ENCODE peak calls at places on chromosomes 6 and 20, in ten cellular contexts. One of them, this sample, is unnamed. For H3K36me3, the result is how much of the 10 kb centered on the place peaks cover.

GRCh38 chr20:38141889-38142494 is 23.1 kb downstream of the TGM2 start:
- DNase-seq in stomach: no peak
- DNase-seq in uterus: no peak
- DNase-seq in tibial nerve: no peak
- DNase-seq in adrenal gland: no peak
- DNase-seq in suprapubic skin: no peak
- DNase-seq in IMR-90: no peak
- DNase-seq in ovary: no peak
- DNase-seq in body of pancreas: no peak
- DNase-seq in Peyer's patch: no peak
- DNase-seq in this sample: no peak

GRCh38 chr20:9409981-9410380 is 104.4 kb upstream of the LAMP5 start:
- DNase-seq in stomach: no peak
- DNase-seq in uterus: no peak
- DNase-seq in tibial nerve: no peak
- DNase-seq in adrenal gland: no peak
- DNase-seq in suprapubic skin: no peak
- DNase-seq in IMR-90: peak
- DNase-seq in ovary: no peak
- DNase-seq in body of pancreas: no peak
- DNase-seq in Peyer's patch: no peak
- DNase-seq in this sample: no peak

GRCh38 chr6:68779366-68779765 is 144.3 kb downstream of the ADGRB3 start:
- DNase-seq in stomach: no peak
- DNase-seq in uterus: no peak
- DNase-seq in tibial nerve: no peak
- DNase-seq in adrenal gland: no peak
- DNase-seq in suprapubic skin: no peak
- DNase-seq in IMR-90: no peak
- DNase-seq in ovary: no peak
- DNase-seq in body of pancreas: no peak
- DNase-seq in Peyer's patch: no peak
- DNase-seq in this sample: no peak

GRCh38 chr6:119129148-119129967 is 50.9 kb upstream of the FAM184A start:
- DNase-seq in stomach: no peak
- DNase-seq in uterus: no peak
- DNase-seq in tibial nerve: peak
- DNase-seq in adrenal gland: peak
- DNase-seq in suprapubic skin: no peak
- DNase-seq in IMR-90: peak
- DNase-seq in ovary: no peak
- DNase-seq in body of pancreas: no peak
- DNase-seq in Peyer's patch: no peak
- DNase-seq in this sample: no peak

GRCh38 chr20:24034820-24035219 is 46.2 kb upstream of the GGTLC1 start:
- DNase-seq in stomach: no peak
- DNase-seq in uterus: no peak
- DNase-seq in tibial nerve: no peak
- DNase-seq in adrenal gland: no peak
- DNase-seq in suprapubic skin: no peak
- DNase-seq in IMR-90: no peak
- DNase-seq in ovary: no peak
- DNase-seq in body of pancreas: peak
- DNase-seq in Peyer's patch: no peak
- DNase-seq in this sample: no peak

GRCh38 chr20:37288091-37288490 is 1.4 kb upstream of the MANBAL start:
- DNase-seq in stomach: no peak
- DNase-seq in uterus: no peak
- DNase-seq in tibial nerve: no peak
- DNase-seq in adrenal gland: peak
- DNase-seq in suprapubic skin: no peak
- DNase-seq in IMR-90: no peak
- DNase-seq in ovary: peak
- DNase-seq in body of pancreas: peak
- DNase-seq in Peyer's patch: no peak
- DNase-seq in this sample: no peak

GRCh38 chr20:43448748-43449535 is 8.8 kb upstream of the SRSF6 start:
- DNase-seq in stomach: peak
- DNase-seq in uterus: no peak
- DNase-seq in tibial nerve: peak
- DNase-seq in adrenal gland: peak
- DNase-seq in suprapubic skin: no peak
- DNase-seq in IMR-90: peak
- DNase-seq in ovary: no peak
- DNase-seq in body of pancreas: peak
- DNase-seq in Peyer's patch: peak
- DNase-seq in this sample: peak

GRCh38 chr20:4972506-4973251 is 28.6 kb downstream of the SLC23A2 start:
- DNase-seq in stomach: no peak
- DNase-seq in uterus: no peak
- DNase-seq in tibial nerve: no peak
- DNase-seq in adrenal gland: peak
- DNase-seq in suprapubic skin: no peak
- DNase-seq in IMR-90: no peak
- DNase-seq in ovary: no peak
- DNase-seq in body of pancreas: no peak
- DNase-seq in Peyer's patch: no peak
- DNase-seq in this sample: no peak

GRCh38 chr6:159414711-159415110 is 245.5 kb downstream of the FNDC1 start:
- DNase-seq in stomach: no peak
- DNase-seq in uterus: no peak
- DNase-seq in tibial nerve: no peak
- DNase-seq in adrenal gland: no peak
- DNase-seq in suprapubic skin: no peak
- DNase-seq in IMR-90: no peak
- DNase-seq in ovary: no peak
- DNase-seq in body of pancreas: no peak
- DNase-seq in Peyer's patch: no peak
- DNase-seq in this sample: no peak

GRCh38 chr6:134173007-134173690 is 120.7 kb upstream of the SLC2A12 start:
- DNase-seq in stomach: no peak
- DNase-seq in uterus: no peak
- DNase-seq in tibial nerve: no peak
- DNase-seq in adrenal gland: no peak
- DNase-seq in suprapubic skin: no peak
- DNase-seq in IMR-90: peak
- DNase-seq in ovary: no peak
- DNase-seq in body of pancreas: no peak
- DNase-seq in Peyer's patch: no peak
- DNase-seq in this sample: no peak
- TF ChIP-seq CTCF in stomach: no peak
- TF ChIP-seq CTCF in uterus: no peak
- TF ChIP-seq CTCF in tibial nerve: no peak
- TF ChIP-seq CTCF in adrenal gland: no peak
- TF ChIP-seq CTCF in suprapubic skin: no peak
- TF ChIP-seq CTCF in IMR-90: no peak
- TF ChIP-seq CTCF in ovary: no peak
- TF ChIP-seq CTCF in body of pancreas: no peak
- TF ChIP-seq CTCF in Peyer's patch: no peak
- TF ChIP-seq CTCF in this sample: no peak

GRCh38 chr6:10412948-10413849 is 1.7 kb downstream of the TFAP2A start:
- DNase-seq in stomach: peak
- DNase-seq in uterus: no peak
- DNase-seq in tibial nerve: no peak
- DNase-seq in adrenal gland: no peak
- DNase-seq in suprapubic skin: no peak
- DNase-seq in IMR-90: no peak
- DNase-seq in ovary: no peak
- DNase-seq in body of pancreas: peak
- DNase-seq in Peyer's patch: no peak
- DNase-seq in this sample: peak
- TF ChIP-seq POLR2A in stomach: no peak
- TF ChIP-seq POLR2A in uterus: no peak
- TF ChIP-seq POLR2A in tibial nerve: no peak
- TF ChIP-seq POLR2A in adrenal gland: no peak
- TF ChIP-seq POLR2A in suprapubic skin: no peak
- TF ChIP-seq POLR2A in IMR-90: no peak
- TF ChIP-seq POLR2A in ovary: no peak
- TF ChIP-seq POLR2A in body of pancreas: no peak
- TF ChIP-seq POLR2A in Peyer's patch: no peak
- TF ChIP-seq POLR2A in this sample: no peak

GRCh38 chr20:62008643-62009183 is 57.0 kb downstream of the TAF4 start:
- DNase-seq in stomach: no peak
- DNase-seq in uterus: no peak
- DNase-seq in tibial nerve: no peak
- DNase-seq in adrenal gland: no peak
- DNase-seq in suprapubic skin: no peak
- DNase-seq in IMR-90: no peak
- DNase-seq in ovary: no peak
- DNase-seq in body of pancreas: no peak
- DNase-seq in Peyer's patch: no peak
- DNase-seq in this sample: no peak

GRCh38 chr20:62009869-62010445 is 55.7 kb downstream of the TAF4 start:
- DNase-seq in stomach: no peak
- DNase-seq in uterus: no peak
- DNase-seq in tibial nerve: no peak
- DNase-seq in adrenal gland: no peak
- DNase-seq in suprapubic skin: no peak
- DNase-seq in IMR-90: no peak
- DNase-seq in ovary: no peak
- DNase-seq in body of pancreas: no peak
- DNase-seq in Peyer's patch: no peak
- DNase-seq in this sample: no peak

GRCh38 chr20:62011403-62011791 is 54.3 kb downstream of the TAF4 start:
- DNase-seq in stomach: no peak
- DNase-seq in uterus: no peak
- DNase-seq in tibial nerve: no peak
- DNase-seq in adrenal gland: no peak
- DNase-seq in suprapubic skin: no peak
- DNase-seq in IMR-90: no peak
- DNase-seq in ovary: no peak
- DNase-seq in body of pancreas: no peak
- DNase-seq in Peyer's patch: no peak
- DNase-seq in this sample: no peak

GRCh38 chr20:62010551-62011402 is 54.9 kb downstream of the TAF4 start:
- DNase-seq in stomach: peak
- DNase-seq in uterus: peak
- DNase-seq in tibial nerve: peak
- DNase-seq in adrenal gland: peak
- DNase-seq in suprapubic skin: no peak
- DNase-seq in IMR-90: peak
- DNase-seq in ovary: peak
- DNase-seq in body of pancreas: peak
- DNase-seq in Peyer's patch: peak
- DNase-seq in this sample: peak

GRCh38 chr20:62009322-62009721 is 56.4 kb downstream of the TAF4 start:
- DNase-seq in stomach: no peak
- DNase-seq in uterus: no peak
- DNase-seq in tibial nerve: no peak
- DNase-seq in adrenal gland: no peak
- DNase-seq in suprapubic skin: no peak
- DNase-seq in IMR-90: no peak
- DNase-seq in ovary: no peak
- DNase-seq in body of pancreas: no peak
- DNase-seq in Peyer's patch: no peak
- DNase-seq in this sample: no peak
- H3K36me3 ChIP-seq in stomach: half or more
- H3K36me3 ChIP-seq in uterus: under half
- H3K36me3 ChIP-seq in tibial nerve: under half
- H3K36me3 ChIP-seq in adrenal gland: half or more
- H3K36me3 ChIP-seq in suprapubic skin: half or more
- H3K36me3 ChIP-seq in IMR-90: half or more
- H3K36me3 ChIP-seq in ovary: under half
- H3K36me3 ChIP-seq in body of pancreas: under half
- H3K36me3 ChIP-seq in Peyer's patch: under half
- H3K36me3 ChIP-seq in this sample: under half

GRCh38 chr20:44784688-44785087 is 25.7 kb downstream of the RIMS4 start:
- DNase-seq in stomach: no peak
- DNase-seq in uterus: no peak
- DNase-seq in tibial nerve: no peak
- DNase-seq in adrenal gland: no peak
- DNase-seq in suprapubic skin: no peak
- DNase-seq in IMR-90: no peak
- DNase-seq in ovary: no peak
- DNase-seq in body of pancreas: no peak
- DNase-seq in Peyer's patch: no peak
- DNase-seq in this sample: no peak

GRCh38 chr20:44788706-44789456 is 21.5 kb downstream of the RIMS4 start:
- DNase-seq in stomach: no peak
- DNase-seq in uterus: no peak
- DNase-seq in tibial nerve: no peak
- DNase-seq in adrenal gland: no peak
- DNase-seq in suprapubic skin: no peak
- DNase-seq in IMR-90: no peak
- DNase-seq in ovary: no peak
- DNase-seq in body of pancreas: no peak
- DNase-seq in Peyer's patch: no peak
- DNase-seq in this sample: no peak

GRCh38 chr20:44781791-44782190 is 28.6 kb downstream of the RIMS4 start:
- DNase-seq in stomach: no peak
- DNase-seq in uterus: no peak
- DNase-seq in tibial nerve: no peak
- DNase-seq in adrenal gland: no peak
- DNase-seq in suprapubic skin: no peak
- DNase-seq in IMR-90: no peak
- DNase-seq in ovary: no peak
- DNase-seq in body of pancreas: no peak
- DNase-seq in Peyer's patch: no peak
- DNase-seq in this sample: no peak

GRCh38 chr20:44787299-44787698 is 23.0 kb downstream of the RIMS4 start:
- DNase-seq in stomach: no peak
- DNase-seq in uterus: no peak
- DNase-seq in tibial nerve: no peak
- DNase-seq in adrenal gland: no peak
- DNase-seq in suprapubic skin: no peak
- DNase-seq in IMR-90: no peak
- DNase-seq in ovary: no peak
- DNase-seq in body of pancreas: no peak
- DNase-seq in Peyer's patch: no peak
- DNase-seq in this sample: peak

DNA sequence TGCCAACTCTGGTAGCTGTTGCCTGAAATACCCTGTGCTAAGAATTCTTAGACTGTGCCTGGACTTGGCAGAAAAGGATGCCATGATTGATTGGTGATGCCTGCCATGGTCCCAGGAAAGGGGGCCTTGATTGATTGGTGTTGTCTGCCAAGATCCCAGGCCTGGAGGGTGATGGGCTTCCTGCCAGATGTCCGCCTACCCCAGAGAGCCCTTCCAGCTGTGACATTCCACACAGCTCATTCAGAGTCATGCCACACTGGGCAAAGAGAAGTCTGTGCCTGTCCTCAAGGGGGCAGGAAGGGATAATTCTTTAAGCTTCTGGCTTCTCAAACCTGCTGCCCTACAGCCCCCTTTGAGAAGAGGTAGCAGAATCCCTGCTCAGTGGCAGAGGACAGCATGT is 24.6 kb downstream of the RIMS4 start:
- DNase-seq in stomach: no peak
- DNase-seq in uterus: no peak
- DNase-seq in tibial nerve: no peak
- DNase-seq in adrenal gland: no peak
- DNase-seq in suprapubic skin: no peak
- DNase-seq in IMR-90: no peak
- DNase-seq in ovary: no peak
- DNase-seq in body of pancreas: no peak
- DNase-seq in Peyer's patch: no peak
- DNase-seq in this sample: no peak
- TF ChIP-seq CTCF in stomach: no peak
- TF ChIP-seq CTCF in uterus: no peak
- TF ChIP-seq CTCF in tibial nerve: no peak
- TF ChIP-seq CTCF in adrenal gland: no peak
- TF ChIP-seq CTCF in suprapubic skin: no peak
- TF ChIP-seq CTCF in IMR-90: no peak
- TF ChIP-seq CTCF in ovary: no peak
- TF ChIP-seq CTCF in body of pancreas: no peak
- TF ChIP-seq CTCF in Peyer's patch: no peak
- TF ChIP-seq CTCF in this sample: no peak